ENCODE peak calls at places on chromosomes 1 and 21, in five cellular contexts. N is naive thymus-derived CD4-positive, alpha-beta T cell; X is lung; C is transverse colon; V is BE2C. B is an unnamed sample. For H3K4me1, the result is how much of the 10 kb centered on the place peaks cover.

GRCh38 chr1:19445417-19446342 is 39.7 kb downstream of the CAPZB start:
- DNase-seq in N (no peak), X (no peak), C (no peak), V (no peak), B (no peak)

GRCh38 chr1:14300991-14301703 is 297.3 kb upstream of the KAZN start:
- DNase-seq in N (no peak), X (peak), C (no peak), V (no peak), B (peak)

GRCh38 chr1:228340686-228341449 is 65.8 kb downstream of the TRIM11 start:
- DNase-seq in N (no peak), X (no peak), C (peak), V (peak), B (no peak)

GRCh38 chr1:40802078-40803075 is 18.8 kb downstream of the KCNQ4 start:
- DNase-seq in N (peak), X (peak), C (peak), V (peak), B (peak)

GRCh38 chr1:48823161-48823560 is 46.5 kb upstream of the BEND5 start:
- DNase-seq in N (no peak), X (peak), C (peak), V (peak), B (no peak)

GRCh38 chr1:113887392-113887767 is at the start of gene BCL2L15:
- DNase-seq in N (no peak), X (no peak), C (no peak), V (no peak), B (no peak)

GRCh38 chr1:114558548-114558947 is 22.9 kb downstream of the BCAS2 start:
- DNase-seq in N (peak), X (no peak), C (no peak), V (no peak), B (no peak)

GRCh38 chr1:101275672-101276071 is 38.9 kb downstream of the S1PR1 start:
- DNase-seq in N (no peak), X (no peak), C (no peak), V (no peak), B (peak)

GRCh38 chr1:67629370-67630075 is 55.5 kb upstream of the GADD45A start:
- DNase-seq in N (no peak), X (no peak), C (no peak), V (no peak), B (no peak)

GRCh38 chr1:231776006-231776707 is 149.6 kb downstream of the DISC1 start:
- DNase-seq in N (no peak), X (no peak), C (no peak), V (no peak), B (no peak)

GRCh38 chr1:6794164-6794563 is 8.9 kb downstream of the CAMTA1 start:
- DNase-seq in N (peak), X (no peak), C (no peak), V (no peak), B (no peak)

GRCh38 chr1:48234086-48234485 is 11.6 kb downstream of the SLC5A9 start:
- DNase-seq in N (no peak), X (no peak), C (no peak), V (no peak), B (no peak)

GRCh38 chr1:5577255-5578040 is 414.8 kb downstream of the NPHP4 start:
- DNase-seq in N (no peak), X (no peak), C (no peak), V (no peak), B (peak)

DNA sequence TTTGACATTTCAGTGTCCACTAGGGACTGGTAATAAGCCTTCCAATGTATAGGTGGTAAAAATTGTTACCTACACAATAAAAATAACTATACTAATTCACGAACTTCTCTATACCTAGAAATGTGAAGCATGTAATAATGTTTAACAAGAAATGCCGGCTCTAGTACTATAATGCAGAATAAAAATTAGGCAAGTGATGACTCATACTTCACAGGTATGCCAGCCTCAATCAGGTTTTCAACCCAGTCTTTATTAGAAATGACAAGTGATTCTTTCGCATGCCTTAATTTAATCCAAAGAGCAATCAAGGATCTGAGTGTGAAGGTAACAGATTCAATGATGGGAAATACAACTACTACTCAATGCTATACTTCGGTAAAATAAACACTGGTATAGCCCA is 134.9 kb downstream of the RERE start:
- DNase-seq in N (no peak), X (no peak), C (no peak), V (no peak), B (no peak)
- H3K4me1 ChIP-seq in N (under half), X (under half), C (half or more), V (under half), B (half or more)

GRCh38 chr1:201739054-201739453 is 89.9 kb upstream of the IPO9 start:
- DNase-seq in N (no peak), X (no peak), C (no peak), V (no peak), B (no peak)

GRCh38 chr1:201739492-201740085 is 89.4 kb upstream of the IPO9 start:
- DNase-seq in N (peak), X (peak), C (peak), V (no peak), B (no peak)

GRCh38 chr1:201740086-201740541 is 88.8 kb upstream of the IPO9 start:
- DNase-seq in N (no peak), X (no peak), C (no peak), V (no peak), B (no peak)

GRCh38 chr1:201741763-201742342 is 87.1 kb upstream of the IPO9 start:
- DNase-seq in N (no peak), X (no peak), C (no peak), V (no peak), B (no peak)

DNA sequence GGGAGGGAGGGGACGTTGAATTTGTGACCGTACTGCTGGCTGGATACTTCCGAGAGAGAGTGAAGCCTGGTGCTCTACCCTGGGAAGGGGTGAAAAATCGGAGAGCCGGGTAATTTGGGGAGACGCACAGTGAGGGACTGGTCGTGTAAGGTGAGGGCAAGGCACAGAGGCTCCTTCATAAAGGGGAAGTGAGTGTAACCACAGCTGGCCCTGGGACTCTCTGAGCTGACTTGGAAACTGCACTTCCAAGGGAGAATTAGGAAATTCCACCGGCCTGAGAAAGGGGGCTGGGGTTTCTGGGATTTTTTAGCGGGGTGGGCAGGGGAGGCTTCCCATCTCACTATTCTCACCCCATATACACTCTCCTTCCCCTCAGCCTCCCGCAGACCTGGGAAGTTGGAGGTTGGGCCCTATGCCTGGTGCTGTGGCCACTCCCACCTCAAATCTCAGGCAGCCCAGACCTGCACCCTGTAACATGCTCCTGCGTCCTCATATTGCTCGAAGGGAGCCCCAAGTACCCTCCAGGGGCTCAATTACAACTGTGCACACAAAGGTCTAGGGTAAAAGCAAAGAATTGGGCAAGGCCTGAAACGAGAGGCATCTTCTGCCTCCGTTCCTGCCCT is 88.2 kb upstream of the IPO9 start:
- DNase-seq in N (no peak), X (no peak), C (no peak), V (no peak), B (no peak)
- H3K4me1 ChIP-seq in N (under half), X (under half), C (half or more), V (under half), B (half or more)

GRCh38 chr1:10774615-10775310 is 21.7 kb downstream of the CASZ1 start:
- DNase-seq in N (no peak), X (no peak), C (no peak), V (no peak), B (no peak)
- H3K4me1 ChIP-seq in N (under half), X (under half), C (half or more), V (under half), B (under half)

GRCh38 chr1:34900775-34901502 is 28.5 kb downstream of the DLGAP3 start:
- DNase-seq in N (no peak), X (no peak), C (no peak), V (no peak), B (no peak)

GRCh38 chr1:34899906-34900305 is 29.5 kb downstream of the DLGAP3 start:
- DNase-seq in N (no peak), X (no peak), C (no peak), V (no peak), B (no peak)

GRCh38 chr1:34899471-34899870 is 30.0 kb downstream of the DLGAP3 start:
- DNase-seq in N (no peak), X (no peak), C (no peak), V (no peak), B (no peak)

GRCh38 chr1:34898220-34898820 is 31.1 kb downstream of the DLGAP3 start:
- DNase-seq in N (no peak), X (no peak), C (no peak), V (no peak), B (no peak)

DNA sequence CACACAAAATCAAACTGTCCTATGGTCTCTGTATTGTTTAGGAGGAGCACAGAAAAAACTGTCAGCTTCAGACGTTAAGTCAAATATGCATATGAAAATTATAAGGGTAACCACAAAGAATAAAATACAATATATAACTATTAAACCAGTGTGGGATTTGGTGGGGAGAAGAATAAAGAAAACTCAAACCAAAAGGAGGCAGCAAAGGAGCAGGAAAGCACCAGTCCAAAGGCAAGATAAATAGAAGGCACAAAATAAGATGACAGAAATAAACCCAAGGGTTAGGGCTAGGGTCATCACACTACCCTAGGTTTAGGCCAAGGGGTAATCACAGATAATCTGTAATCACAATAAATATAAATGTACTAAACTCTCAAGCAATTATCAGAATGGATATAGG is 32.8 kb downstream of the DLGAP3 start:
- DNase-seq in N (no peak), X (no peak), C (no peak), V (no peak), B (no peak)
- H3K4me1 ChIP-seq in N (under half), X (under half), C (under half), V (under half), B (under half)

DNA sequence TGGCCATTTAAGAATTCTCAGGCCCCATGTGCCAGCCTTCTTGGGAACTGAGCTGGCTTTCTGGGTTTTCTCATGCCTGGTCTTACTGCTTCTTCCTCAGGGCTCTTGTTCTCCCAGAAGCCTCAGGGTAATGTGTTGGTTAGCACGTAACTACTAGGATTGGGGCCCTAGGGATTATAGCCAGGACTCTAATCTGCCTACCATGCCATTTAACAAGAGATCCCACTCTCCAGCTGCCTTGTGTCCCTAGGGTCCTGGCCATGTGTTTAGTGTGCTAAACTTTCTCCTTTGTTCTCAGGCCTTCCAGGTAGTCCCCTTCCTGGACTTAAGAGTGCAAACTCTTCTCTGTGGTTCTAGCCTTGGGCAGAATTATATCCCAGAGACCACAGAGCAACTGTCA is 2.2 kb upstream of the SH3BGRL3 start:
- DNase-seq in N (no peak), X (no peak), C (no peak), V (no peak), B (no peak)
- H3K4me1 ChIP-seq in N (half or more), X (under half), C (half or more), V (under half), B (half or more)

GRCh38 chr21:36087362-36088138 is 17.7 kb downstream of the CBR1 start:
- DNase-seq in N (no peak), X (no peak), C (no peak), V (no peak), B (no peak)
- H3K4me1 ChIP-seq in N (under half), X (under half), C (under half), V (under half), B (under half)

GRCh38 chr21:37383066-37383465 is 16.5 kb downstream of the DYRK1A start:
- DNase-seq in N (no peak), X (no peak), C (no peak), V (no peak), B (no peak)

GRCh38 chr21:37383784-37384311 is 17.3 kb downstream of the DYRK1A start:
- DNase-seq in N (no peak), X (no peak), C (no peak), V (no peak), B (no peak)

GRCh38 chr21:37384416-37384815 is 17.8 kb downstream of the DYRK1A start:
- DNase-seq in N (no peak), X (no peak), C (no peak), V (no peak), B (no peak)

GRCh38 chr21:37380349-37381323 is 14.1 kb downstream of the DYRK1A start:
- DNase-seq in N (no peak), X (no peak), C (no peak), V (peak), B (no peak)

DNA sequence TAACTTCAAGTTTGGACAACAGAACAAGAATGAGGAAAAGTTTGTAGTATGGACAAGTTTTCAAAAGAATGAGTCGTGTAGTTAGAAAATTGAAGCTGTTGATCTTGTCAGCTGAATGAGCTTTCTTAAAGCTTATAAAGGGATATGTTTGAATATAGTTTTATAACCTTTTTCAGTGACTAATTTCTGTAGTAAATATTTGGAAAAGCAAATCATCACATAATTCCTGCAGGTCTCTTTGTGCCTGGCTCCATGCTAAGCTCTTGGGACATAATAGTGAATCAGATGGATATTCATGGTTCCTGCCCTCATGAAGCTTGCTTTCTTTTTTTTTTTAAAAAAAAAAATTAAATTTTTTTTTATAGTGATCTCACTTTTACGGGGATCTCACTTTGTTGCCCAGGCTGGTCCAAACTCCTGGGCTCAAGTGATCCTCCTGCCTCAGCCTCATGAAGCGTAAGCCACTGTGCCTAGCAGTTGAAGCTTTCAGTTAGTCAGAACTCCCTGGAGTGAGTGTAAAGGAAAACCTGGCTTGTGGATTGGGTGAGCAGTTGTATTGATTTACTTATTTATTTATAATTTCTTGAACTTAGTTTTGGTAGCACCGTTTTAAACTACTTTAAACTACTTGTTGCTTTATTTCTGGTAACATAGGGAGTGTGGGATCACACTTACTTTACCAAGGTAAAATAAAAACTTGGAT is 15.5 kb downstream of the DYRK1A start:
- DNase-seq in N (no peak), X (no peak), C (no peak), V (no peak), B (no peak)
- H3K4me1 ChIP-seq in N (half or more), X (half or more), C (half or more), V (under half), B (half or more)

GRCh38 chr21:42118901-42119300 is 47.8 kb downstream of the UMODL1 start:
- DNase-seq in N (no peak), X (no peak), C (peak), V (no peak), B (no peak)
- H3K4me1 ChIP-seq in N (under half), X (under half), C (under half), V (under half), B (under half)

GRCh38 chr1:10727703-10728348 is 68.6 kb downstream of the CASZ1 start:
- DNase-seq in N (no peak), X (no peak), C (no peak), V (no peak), B (no peak)
- H3K4me1 ChIP-seq in N (under half), X (under half), C (under half), V (under half), B (under half)